ENCODE peak calls at places on chromosomes 12 and 14, in six cellular contexts. O, S, E, L, F and H are unnamed samples.

GRCh38 chr12:54601841-54602240 is 13.4 kb upstream of the PPP1R1A start:
- DNase-seq in E (no peak), O (peak; percentile 52), S (no peak), L (no peak), F (peak; percentile 43), H (peak; percentile 22)

GRCh38 chr14:50001146-50001998 is 108.5 kb downstream of the ARF6 start:
- DNase-seq in S (peak; percentile 79), O (peak; percentile 72), E (peak; percentile 86), F (no peak), L (peak; percentile 66), H (no peak)

GRCh38 chr14:75259946-75260545 is 18.6 kb upstream of the FOS start:
- DNase-seq in O (no peak), L (no peak), F (no peak), E (no peak), S (no peak), H (no peak)

GRCh38 chr12:105338954-105339353 is 8.5 kb downstream of the C12orf75 start:
- DNase-seq in F (no peak), E (no peak), L (no peak), O (no peak), S (no peak), H (no peak)

GRCh38 chr14:105313381-105314286 is 914 bp upstream of the PACS2 start:
- DNase-seq in L (no peak), S (peak; percentile 43), F (no peak), E (no peak), O (no peak), H (no peak)

GRCh38 chr12:112716099-112717093 is 75.2 kb upstream of the RPH3A start:
- DNase-seq in F (peak; percentile 57), E (peak; percentile 23), L (no peak), O (peak; percentile 29), S (no peak), H (peak; percentile 6)

GRCh38 chr14:24880689-24881088 is 169.3 kb downstream of the STXBP6 start:
- DNase-seq in E (no peak), O (peak; percentile 37), L (no peak), F (no peak), S (no peak), H (peak; percentile 17)

GRCh38 chr14:31492759-31493498 is 5.1 kb upstream of the GPR33 start:
- DNase-seq in O (no peak), S (no peak), L (no peak), E (peak; percentile 5), F (no peak), H (no peak)

GRCh38 chr14:64115401-64115800 is 178.8 kb downstream of the ESR2 start:
- DNase-seq in O (no peak), E (no peak), S (no peak), F (no peak), L (no peak), H (no peak)

GRCh38 chr12:47408171-47408871 is 297.5 kb downstream of the RPAP3 start:
- DNase-seq in F (no peak), S (no peak), L (peak; percentile 81), O (no peak), E (peak; percentile 26), H (no peak)

GRCh38 chr14:99755068-99755405 is 38.2 kb upstream of the EML1 start:
- DNase-seq in S (no peak), O (no peak), F (no peak), E (no peak), L (no peak), H (no peak)

GRCh38 chr14:75885829-75886228 is 96.0 kb downstream of the TGFB3 start:
- DNase-seq in L (no peak), E (no peak), F (no peak), S (no peak), O (peak; percentile 51), H (no peak)

GRCh38 chr14:59870277-59871165 is at the start of gene RTN1:
- DNase-seq in O (peak; percentile 41), F (peak; percentile 93), S (peak; percentile 41), E (peak; percentile 36), L (peak; percentile 8), H (peak; percentile 68)

GRCh38 chr12:42725839-42726238 is 136.3 kb upstream of the PRICKLE1 start:
- DNase-seq in E (no peak), F (no peak), S (no peak), L (no peak), O (peak; percentile 97), H (no peak)